ENCODE peak calls at places on chromosomes 5 and 9, in five cellular contexts. X is GOT3; Y is stimulated activated CD4-positive, alpha-beta T cell treated with anti-CD3 and anti-CD28 coated beads, Interleukin-4, amount 100 ng/mL, for 4 hours; H is NCI-H460; S is posterior cingulate gyrus. I is an unnamed sample.

GRCh38 chr9:33851301-33851700 is 34.3 kb downstream of the UBE2R2 start:
- DNase-seq in S (no peak), X (no peak), H (no peak), Y (no peak), I (no peak)

GRCh38 chr5:14958196-14958595 is 86.6 kb upstream of the ANKH start:
- DNase-seq in Y (no peak), X (no peak), S (no peak), H (no peak), I (no peak)

GRCh38 chr9:131181091-131181681 is 55.8 kb downstream of the NUP214 start:
- DNase-seq in X (no peak), H (no peak), Y (no peak), S (no peak), I (no peak)

GRCh38 chr5:168753691-168754254 is 174.6 kb upstream of the PANK3 start:
- DNase-seq in Y (no peak), X (no peak), H (no peak), S (no peak), I (peak)

GRCh38 chr9:131584858-131585257 is 39.5 kb downstream of the PRRT1B start:
- DNase-seq in X (no peak), H (no peak), S (no peak), Y (no peak), I (no peak)

GRCh38 chr9:129143031-129143441 is 31.8 kb downstream of the PTPA start:
- DNase-seq in Y (peak), H (peak), X (peak), S (peak), I (no peak)

GRCh38 chr9:134477927-134478326 is 151.7 kb downstream of the RXRA start:
- DNase-seq in H (no peak), S (no peak), X (no peak), Y (no peak), I (no peak)

GRCh38 chr5:115396698-115397097 is 100.2 kb upstream of the CCDC112 start:
- DNase-seq in S (no peak), H (no peak), Y (no peak), X (no peak), I (no peak)

GRCh38 chr9:97419315-97419867 is 7.5 kb downstream of the TDRD7 start:
- DNase-seq in Y (no peak), X (no peak), H (no peak), S (no peak), I (no peak)

GRCh38 chr9:34413229-34413852 is 36.6 kb upstream of the MYORG start:
- DNase-seq in X (no peak), S (no peak), H (peak), Y (no peak), I (no peak)

GRCh38 chr5:106680330-106680729 is 990.4 kb downstream of the EFNA5 start:
- DNase-seq in Y (no peak), X (no peak), S (no peak), H (no peak), I (no peak)

GRCh38 chr5:78718185-78718584 is 69.6 kb upstream of the LHFPL2 start:
- DNase-seq in Y (no peak), S (no peak), H (no peak), X (no peak), I (no peak)

GRCh38 chr5:181221792-181222629 is 1.1 kb upstream of the TRIM41 start:
- DNase-seq in S (peak), X (no peak), H (peak), Y (peak), I (no peak)

GRCh38 chr5:58818515-58818914 is 235.6 kb downstream of the RAB3C start:
- DNase-seq in S (no peak), X (no peak), H (peak), Y (no peak), I (no peak)

GRCh38 chr9:3492214-3492613 is 33.6 kb downstream of the RFX3 start:
- DNase-seq in X (no peak), S (no peak), Y (no peak), H (no peak), I (no peak)

GRCh38 chr5:174999581-174999980 is 275.2 kb downstream of the MSX2 start:
- DNase-seq in Y (no peak), S (peak), H (no peak), X (no peak), I (no peak)

GRCh38 chr5:160333726-160334125 is 21.4 kb upstream of the CCNJL start:
- DNase-seq in H (no peak), X (no peak), Y (no peak), S (no peak), I (no peak)

GRCh38 chr5:171750316-171750788 is 35.3 kb upstream of the SMIM23 start:
- DNase-seq in H (no peak), Y (no peak), S (no peak), X (no peak), I (no peak)

GRCh38 chr5:99771296-99771695 is 763.9 kb upstream of the FAM174A start:
- DNase-seq in Y (no peak), S (no peak), X (no peak), H (no peak), I (no peak)

GRCh38 chr5:124842725-124843595 is 96.5 kb upstream of the ZNF608 start:
- DNase-seq in S (no peak), X (no peak), Y (no peak), H (no peak), I (no peak)

GRCh38 chr5:78320461-78320860 is 26.0 kb upstream of the AP3B1 start:
- DNase-seq in H (no peak), Y (no peak), X (no peak), S (no peak), I (no peak)

I was measured in vagina.